ENCODE peak calls at places on chromosomes 6 and 20, in seven cellular contexts. U is stimulated activated CD4-positive, alpha-beta T cell treated with anti-CD3 and anti-CD28 coated beads, Interleukin-2, amount 100 ng/mL, for 24 hours; M is activated B cell treated with CpG ODN at 0.5 μM for 24 hours; E is DMS153; B is activated naive CD4-positive, alpha-beta T cell; K is activated CD4-positive, CD25-positive, alpha-beta regulatory T cell treated with anti-CD3 and anti-CD28 coated beads, Interleukin-2, amount 50 U/mL, for 16 hours; S is NCI-H345. Z is an unnamed sample.

GRCh38 chr6:4612636-4613171 is 163.5 kb upstream of the CDYL start:
- DNase-seq in U (no peak), S (no peak), B (no peak), E (no peak), K (no peak), M (no peak), Z (no peak)

GRCh38 chr6:83852528-83853177 is 507 bp upstream of the RIPPLY2 start:
- DNase-seq in U (no peak), M (no peak), E (no peak), B (no peak), S (no peak), K (no peak), Z (no peak)

GRCh38 chr6:38012573-38012972 is 193.0 kb downstream of the ZFAND3 start:
- DNase-seq in E (peak), S (no peak), M (no peak), B (no peak), K (no peak), U (no peak), Z (peak)

GRCh38 chr6:17835784-17836183 is 129.1 kb upstream of the NUP153 start:
- DNase-seq in U (no peak), S (no peak), B (no peak), E (no peak), M (no peak), K (no peak), Z (no peak)

GRCh38 chr20:16713056-16713455 is 16.8 kb upstream of the SNRPB2 start:
- DNase-seq in U (no peak), K (no peak), S (no peak), B (no peak), M (no peak), E (no peak), Z (no peak)

GRCh38 chr6:23563329-23563728 is 562.7 kb upstream of the NRSN1 start:
- DNase-seq in B (no peak), M (no peak), S (no peak), E (no peak), K (no peak), U (no peak), Z (no peak)

GRCh38 chr6:134421496-134421895 is 103.6 kb upstream of the SGK1 start:
- DNase-seq in S (no peak), M (no peak), E (no peak), U (no peak), B (no peak), K (no peak), Z (no peak)

GRCh38 chr20:57548177-57549058 is 12.5 kb upstream of the PCK1 start:
- DNase-seq in K (no peak), U (no peak), S (no peak), M (no peak), E (no peak), B (no peak), Z (no peak)

GRCh38 chr6:146913842-146914562 is 290.2 kb upstream of the STXBP5 start:
- DNase-seq in U (no peak), S (no peak), M (no peak), B (no peak), K (no peak), E (no peak), Z (no peak)

GRCh38 chr6:118216751-118217150 is 309.7 kb downstream of the SLC35F1 start:
- DNase-seq in M (no peak), E (no peak), U (no peak), K (no peak), S (no peak), B (no peak), Z (no peak)

Z was measured in memory B cell.